ENCODE peak calls at places on chromosomes 11 and 22, in four cellular contexts. F, P, S and T are unnamed samples.

GRCh38 chr11:5004429-5005274 is 10.0 kb downstream of the OR51L1 start:
- DNase-seq in S (no peak), F (peak; percentile 72), P (no peak), T (no peak)

GRCh38 chr22:46537221-46537945 is at the start of gene CELSR1:
- DNase-seq in S (no peak), P (no peak), F (peak; percentile 73), T (no peak)

GRCh38 chr22:39915295-39915726 is 14.4 kb downstream of the GRAP2 start:
- DNase-seq in S (no peak), F (no peak), P (no peak), T (no peak)

GRCh38 chr11:70601861-70602575 is 203.7 kb downstream of the CTTN start:
- DNase-seq in F (no peak), P (no peak), S (no peak), T (no peak)

GRCh38 chr11:61534025-61534900 is 25.7 kb downstream of the LRRC10B start:
- DNase-seq in F (peak; percentile 64), P (no peak), S (no peak), T (no peak)

GRCh38 chr22:32660292-32660691 is 141.2 kb upstream of the TIMP3 start:
- DNase-seq in S (peak; percentile 84), P (no peak), F (peak; percentile 70), T (peak; percentile 64)

GRCh38 chr11:33936745-33937612 is 45.1 kb upstream of the LMO2 start:
- DNase-seq in S (peak; percentile 83), F (no peak), P (no peak), T (no peak)

GRCh38 chr11:112394304-112394703 is 133.6 kb upstream of the PLET1 start:
- DNase-seq in P (no peak), S (no peak), F (no peak), T (no peak)

GRCh38 chr11:1762537-1763302 is 1.0 kb downstream of the CTSD start:
- DNase-seq in S (no peak), F (peak; percentile 93), P (no peak), T (peak; percentile 72)

GRCh38 chr11:93659841-93660240 is 1.6 kb upstream of the CEP295 start:
- DNase-seq in P (no peak), S (no peak), F (no peak), T (no peak)

GRCh38 chr11:11978792-11979486 is 29.5 kb downstream of the DKK3 start:
- DNase-seq in F (peak; percentile 64), P (no peak), S (peak; percentile 94), T (peak; percentile 74)

GRCh38 chr11:119024430-119025098 is 6.0 kb downstream of the TRAPPC4 start:
- DNase-seq in P (no peak), F (no peak), S (peak; percentile 57), T (no peak)
- TF ChIP-seq POLR2A in P (no peak), F (no peak), S (no peak), T (no peak)

DNA sequence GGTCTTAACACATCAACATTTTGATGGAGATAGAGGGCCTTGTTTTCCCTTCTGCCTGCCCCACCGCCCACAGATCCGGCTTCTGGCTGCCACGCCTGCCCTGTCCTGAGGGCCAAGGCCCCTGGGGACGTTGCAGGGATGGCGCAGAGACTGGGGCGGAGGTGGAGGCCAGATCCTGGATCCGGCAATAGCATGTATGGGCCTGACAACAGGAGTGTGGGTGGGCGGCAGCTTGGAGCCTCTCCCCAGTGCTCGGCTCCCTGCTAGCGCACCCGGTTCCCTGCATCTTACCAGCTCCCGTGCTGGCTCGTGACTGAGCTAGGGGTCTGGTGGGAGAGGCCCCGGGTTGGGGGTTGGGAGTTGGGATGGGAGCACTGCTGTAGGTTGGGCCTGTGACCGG is 95.6 kb downstream of the ZBTB16 start:
- DNase-seq in S (peak; percentile 70), F (no peak), P (no peak), T (no peak)
- H3K4me3 ChIP-seq in S (no peak overlapping the region), F (no peak overlapping the region), P (no peak overlapping the region), T (no peak overlapping the region)

GRCh38 chr11:14275081-14275480 is 83.9 kb downstream of the RRAS2 start:
- DNase-seq in P (no peak), S (no peak), F (no peak), T (no peak)

GRCh38 chr11:14267861-14268635 is 90.9 kb downstream of the RRAS2 start:
- DNase-seq in S (no peak), F (no peak), P (no peak), T (no peak)

GRCh38 chr11:14269956-14270355 is 89.0 kb downstream of the RRAS2 start:
- DNase-seq in F (no peak), P (no peak), S (no peak), T (no peak)

GRCh38 chr11:14273885-14274284 is 85.1 kb downstream of the RRAS2 start:
- DNase-seq in P (no peak), F (no peak), S (no peak), T (no peak)

DNA sequence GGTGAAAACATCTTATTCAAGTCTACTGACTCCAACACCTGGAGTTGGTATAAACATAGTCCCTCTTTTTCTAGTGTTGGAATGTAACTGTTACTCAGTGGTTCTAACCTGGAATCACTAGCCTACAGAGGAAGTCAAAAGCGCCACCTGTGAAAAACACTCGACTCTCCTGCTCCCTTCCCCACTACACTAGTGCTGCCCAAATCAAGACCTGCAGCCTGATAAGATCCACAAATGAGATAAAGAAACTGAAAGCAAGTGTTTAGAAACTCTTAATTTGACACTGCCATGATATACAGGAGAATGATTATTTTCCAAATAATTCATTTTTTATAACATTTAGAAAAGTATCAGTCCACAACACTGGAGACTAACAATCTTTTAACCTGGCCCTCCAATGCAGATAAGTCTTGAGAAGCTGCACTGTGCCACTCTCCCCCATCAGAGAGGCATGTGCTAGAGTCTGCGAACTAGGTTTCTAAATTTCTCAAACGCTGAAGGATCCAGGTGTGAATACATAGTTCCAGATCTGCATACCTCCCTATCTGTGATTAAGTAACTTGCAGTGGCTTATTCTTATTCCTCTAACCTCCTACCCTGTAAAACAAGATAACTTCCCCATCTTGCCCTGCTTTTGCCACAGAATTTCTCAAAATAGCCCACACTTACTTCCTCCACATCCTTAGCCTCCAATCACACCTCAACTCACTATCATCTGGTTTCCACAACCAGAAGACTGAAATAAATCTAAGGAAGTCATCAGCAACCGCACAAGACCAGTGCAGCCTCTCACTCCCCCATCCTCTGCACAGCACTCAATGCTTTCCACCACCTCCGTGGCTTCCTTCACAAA is 88.1 kb downstream of the RRAS2 start:
- DNase-seq in P (no peak), F (no peak), S (no peak), T (no peak)
- H3K9me3 ChIP-seq in P (no peaks in the 10 kb centered on the region), F (no peaks in the 10 kb centered on the region), S (no peaks in the 10 kb centered on the region), T (no peaks in the 10 kb centered on the region)

DNA sequence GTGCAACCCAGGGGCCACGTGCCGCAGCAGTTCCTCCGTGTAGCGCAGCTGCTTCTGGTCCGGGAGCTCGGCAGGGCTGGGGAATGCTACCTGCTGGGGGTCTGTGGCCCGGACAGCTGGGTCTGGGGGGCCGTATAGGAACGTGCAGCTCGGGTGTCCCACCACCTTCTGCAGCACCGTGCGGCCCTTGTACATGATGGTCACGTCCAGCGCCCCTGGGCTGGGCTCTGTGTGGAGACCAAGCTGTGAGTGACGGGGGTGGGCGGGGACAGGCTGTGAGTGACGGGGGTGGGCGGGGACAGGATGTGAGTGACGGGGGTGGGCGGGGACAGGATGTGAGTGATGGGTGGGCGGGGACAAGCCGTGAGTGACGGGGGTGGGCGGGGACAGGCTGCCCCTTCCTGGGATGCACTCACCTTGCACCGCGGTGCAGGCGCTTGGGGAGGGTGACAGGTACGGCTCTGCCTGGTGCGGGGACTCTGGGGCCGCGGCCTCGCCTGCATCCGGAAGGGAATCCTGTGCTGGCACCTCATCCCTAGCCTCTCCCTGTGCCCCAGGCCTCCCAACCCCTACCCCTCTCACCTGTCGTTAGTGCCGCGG is 2.3 kb downstream of the IRF7 start:
- DNase-seq in P (no peak), S (no peak), F (peak; percentile 86), T (peak; percentile 72)
- TF ChIP-seq POLR2A in P (no peak), S (no peak), F (no peak), T (no peak)

GRCh38 chr11:103110406-103110805 is 1.2 kb downstream of the DYNC2H1 start:
- DNase-seq in F (no peak), S (no peak), P (no peak), T (no peak)
- H3K4me3 ChIP-seq in F (peak overlapping the region; percentile 53), S (no peak overlapping the region), P (peak overlapping the region; percentile 73), T (peak overlapping the region; percentile 63)

GRCh38 chr11:50073113-50074105 is 40.7 kb downstream of the OR4C45 start:
- DNase-seq in P (peak; percentile 81), S (no peak), F (no peak), T (no peak)

GRCh38 chr11:50075856-50076255 is 43.2 kb downstream of the OR4C45 start:
- DNase-seq in F (no peak), P (peak; percentile 79), S (no peak), T (no peak)

GRCh38 chr11:50071584-50072225 is 39.0 kb downstream of the OR4C45 start:
- DNase-seq in S (no peak), F (no peak), P (no peak), T (no peak)

GRCh38 chr11:50072226-50073112 is 39.8 kb downstream of the OR4C45 start:
- DNase-seq in P (no peak), S (no peak), F (no peak), T (no peak)

DNA sequence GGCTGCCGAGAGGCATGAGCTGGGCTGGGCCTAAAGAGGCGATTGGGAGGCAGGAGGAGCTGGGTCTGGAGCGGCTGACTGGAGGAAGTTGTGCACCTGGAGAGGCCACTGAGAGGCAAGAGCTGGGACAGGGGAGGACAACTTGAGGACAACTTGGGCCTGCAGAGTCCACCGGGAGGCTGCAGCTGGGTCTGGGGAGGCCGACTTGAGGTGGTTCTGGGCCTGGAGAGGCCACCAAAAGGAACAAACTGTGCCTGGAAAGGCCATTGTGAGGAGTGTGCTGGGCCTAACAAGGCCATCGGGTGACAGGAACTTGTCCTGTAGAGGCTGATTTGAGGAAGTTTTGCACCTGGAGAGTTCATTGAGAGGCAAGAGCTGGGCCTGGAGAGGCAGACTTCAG is 41.5 kb downstream of the OR4C45 start:
- DNase-seq in P (peak; percentile 67), S (no peak), F (no peak), T (no peak)
- H3K9me3 ChIP-seq in P (no peaks in the 10 kb centered on the region), S (peaks cover 2% of the 10 kb centered on the region), F (peaks cover 47% of the 10 kb centered on the region), T (peaks cover 57% of the 10 kb centered on the region)

DNA sequence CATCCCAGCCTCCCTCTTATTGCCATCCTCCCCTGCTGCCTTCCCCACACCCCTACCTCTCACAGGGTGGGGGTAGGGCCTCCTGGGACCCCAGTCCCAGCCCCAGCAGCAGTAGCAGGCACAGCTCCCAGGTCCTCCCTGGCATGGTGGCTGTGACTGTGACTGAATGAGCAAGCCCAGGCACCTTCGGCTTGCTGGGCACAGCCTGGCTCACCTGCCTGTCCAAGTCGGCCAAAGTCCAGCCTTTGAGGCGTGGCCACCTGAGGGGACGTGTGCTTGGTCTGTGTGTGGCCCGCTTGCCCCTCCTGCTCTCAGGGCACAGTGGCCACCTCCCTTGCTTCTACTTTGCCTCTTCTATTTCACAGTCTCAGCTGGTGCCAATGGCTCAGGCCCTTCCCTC is at the start of gene TREH:
- DNase-seq in S (no peak), P (no peak), F (peak; percentile 81), T (no peak)
- TF ChIP-seq POLR2A in S (no peak), P (no peak), F (no peak), T (no peak)